ENCODE peak calls at places on chromosomes 12 and 14, in five cellular contexts. T is H1; M is neural progenitor cell; J is CD8-positive, alpha-beta memory T cell; D is A549. A is an unnamed sample.

GRCh38 chr12:94930216-94930654 is 73.3 kb downstream of the NDUFA12 start:
- DNase-seq in T (no peak), M (no peak), J (no peak), D (no peak), A (no peak)

GRCh38 chr12:115132145-115132544 is 448.2 kb upstream of the TBX3 start:
- DNase-seq in T (no peak), M (no peak), J (no peak), D (no peak), A (no peak)

GRCh38 chr14:99889268-99889667 is 96.1 kb downstream of the EML1 start:
- DNase-seq in T (peak), M (peak), J (no peak), D (no peak), A (no peak)

GRCh38 chr14:69153848-69154208 is 909 bp upstream of the DCAF5 start:
- DNase-seq in T (no peak), M (peak), J (peak), D (peak), A (no peak)

GRCh38 chr12:32120419-32120818 is 13.8 kb downstream of the BICD1 start:
- DNase-seq in T (no peak), M (no peak), J (no peak), D (no peak), A (no peak)

GRCh38 chr12:870378-870777 is 79.1 kb downstream of the RAD52 start:
- DNase-seq in T (no peak), M (no peak), J (peak), D (no peak), A (no peak)

GRCh38 chr14:90491868-90492560 is 95.2 kb downstream of the CALM1 start:
- DNase-seq in T (no peak), M (no peak), J (no peak), D (no peak), A (no peak)

GRCh38 chr12:30154996-30155730 is 371.4 kb upstream of the TMTC1 start:
- DNase-seq in T (no peak), M (no peak), J (no peak), D (no peak), A (no peak)

GRCh38 chr12:8956772-8957171 is 7.3 kb upstream of the M6PR start:
- DNase-seq in T (no peak), M (no peak), J (no peak), D (no peak), A (no peak)

GRCh38 chr14:90060312-90060964 is 1.4 kb upstream of the KCNK13 start:
- DNase-seq in T (peak), M (peak), J (peak), D (peak), A (peak)

GRCh38 chr14:64060648-64061096 is 207.9 kb downstream of the SYNE2 start:
- DNase-seq in T (peak), M (peak), J (no peak), D (peak), A (peak)

GRCh38 chr14:53295985-53296582 is 143.0 kb upstream of the DDHD1 start:
- DNase-seq in T (no peak), M (peak), J (peak), D (peak), A (no peak)

GRCh38 chr12:2970744-2971143 is 11.5 kb downstream of the TEAD4 start:
- DNase-seq in T (no peak), M (no peak), J (no peak), D (peak), A (no peak)

GRCh38 chr14:72851660-72852059 is 42.2 kb downstream of the DPF3 start:
- DNase-seq in T (no peak), M (no peak), J (no peak), D (no peak), A (no peak)

GRCh38 chr14:52949711-52950409 is 990 bp downstream of the FERMT2 start:
- DNase-seq in T (no peak), M (peak), J (peak), D (peak), A (no peak)

GRCh38 chr12:75944097-75944904 is 87.3 kb downstream of the PHLDA1 start:
- DNase-seq in T (peak), M (no peak), J (no peak), D (peak), A (peak)

GRCh38 chr12:6295187-6295811 is 15.2 kb upstream of the PLEKHG6 start:
- DNase-seq in T (no peak), M (no peak), J (no peak), D (peak), A (peak)

GRCh38 chr14:61631044-61631692 is 64.1 kb upstream of the HIF1A start:
- DNase-seq in T (no peak), M (no peak), J (no peak), D (no peak), A (no peak)

GRCh38 chr12:71315328-71315960 is 124.2 kb upstream of the LGR5 start:
- DNase-seq in T (no peak), M (no peak), J (no peak), D (no peak), A (no peak)

GRCh38 chr12:111842556-111843396 is 748 bp downstream of the MAPKAPK5 start:
- DNase-seq in T (no peak), M (peak), J (no peak), D (peak), A (no peak)

GRCh38 chr14:93262446-93262845 is 55.4 kb downstream of the UBR7 start:
- DNase-seq in T (no peak), M (no peak), J (no peak), D (no peak), A (no peak)

GRCh38 chr12:106386836-106387555 is 29.4 kb downstream of the POLR3B start:
- DNase-seq in T (no peak), M (no peak), J (no peak), D (no peak), A (peak)

GRCh38 chr12:14993117-14993516 is 20.3 kb downstream of the PDE6H start:
- DNase-seq in T (no peak), M (no peak), J (no peak), D (peak), A (no peak)

GRCh38 chr12:8157484-8158198 is 826 bp downstream of the ZNF705A start:
- DNase-seq in T (no peak), M (peak), J (no peak), D (peak), A (no peak)

GRCh38 chr12:94640134-94640928 is 10.0 kb downstream of the TMCC3 start:
- DNase-seq in T (no peak), M (no peak), J (no peak), D (no peak), A (no peak)

GRCh38 chr14:33647385-33647786 is 303.5 kb downstream of the EGLN3 start:
- DNase-seq in T (peak), M (no peak), J (no peak), D (peak), A (peak)

GRCh38 chr12:5708371-5708770 is 236.7 kb downstream of the ANO2 start:
- DNase-seq in T (no peak), M (no peak), J (no peak), D (no peak), A (no peak)

GRCh38 chr12:3295648-3296408 is 195.2 kb upstream of the PRMT8 start:
- DNase-seq in T (no peak), M (no peak), J (no peak), D (no peak), A (no peak)

GRCh38 chr12:108302471-108303311 is 36.4 kb downstream of the CMKLR1 start:
- DNase-seq in T (peak), M (peak), J (no peak), D (peak), A (no peak)

GRCh38 chr14:75861161-75861621 is 120.6 kb downstream of the TGFB3 start:
- DNase-seq in T (no peak), M (no peak), J (no peak), D (peak), A (no peak)

GRCh38 chr14:26531894-26532293 is 65.9 kb downstream of the NOVA1 start:
- DNase-seq in T (no peak), M (no peak), J (no peak), D (peak), A (peak)

GRCh38 chr12:2551097-2551496 is 243.7 kb upstream of the FKBP4 start:
- DNase-seq in T (no peak), M (no peak), J (no peak), D (no peak), A (no peak)

GRCh38 chr12:49330631-49331359 is 6.2 kb downstream of the C1QL4 start:
- DNase-seq in T (no peak), M (no peak), J (no peak), D (no peak), A (no peak)

GRCh38 chr12:64091186-64091585 is 130.9 kb downstream of the KICS2 start:
- DNase-seq in T (no peak), M (no peak), J (no peak), D (no peak), A (no peak)

GRCh38 chr12:110436231-110436630 is 13.9 kb downstream of the ARPC3 start:
- DNase-seq in T (no peak), M (no peak), J (no peak), D (no peak), A (no peak)

DNA sequence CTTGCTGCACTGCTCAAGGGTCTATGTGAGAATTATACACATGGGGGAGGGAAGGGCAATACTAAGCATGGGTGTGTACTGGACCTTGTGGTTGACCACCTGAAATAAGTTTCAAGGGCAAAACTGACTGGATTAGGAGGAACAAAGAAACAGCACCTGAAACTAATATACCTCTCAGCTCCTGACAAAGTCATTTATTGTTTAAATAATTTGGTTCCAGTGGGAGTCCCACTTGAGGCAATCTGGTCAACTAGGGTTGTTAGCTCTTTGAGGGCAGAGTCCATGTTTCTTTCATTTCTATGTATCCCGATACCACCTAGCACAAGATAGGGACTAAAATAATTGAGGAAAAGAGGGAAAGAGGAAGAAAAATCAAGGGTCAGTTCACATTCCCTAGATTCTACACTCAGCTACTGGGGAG is 45.5 kb downstream of the STXBP6 start:
- DNase-seq in T (no peak), M (no peak), J (no peak), D (no peak), A (no peak)
- H3K27ac ChIP-seq in T (no peak), M (no peak), J (no peak), D (no peak), A (peak)

DNA sequence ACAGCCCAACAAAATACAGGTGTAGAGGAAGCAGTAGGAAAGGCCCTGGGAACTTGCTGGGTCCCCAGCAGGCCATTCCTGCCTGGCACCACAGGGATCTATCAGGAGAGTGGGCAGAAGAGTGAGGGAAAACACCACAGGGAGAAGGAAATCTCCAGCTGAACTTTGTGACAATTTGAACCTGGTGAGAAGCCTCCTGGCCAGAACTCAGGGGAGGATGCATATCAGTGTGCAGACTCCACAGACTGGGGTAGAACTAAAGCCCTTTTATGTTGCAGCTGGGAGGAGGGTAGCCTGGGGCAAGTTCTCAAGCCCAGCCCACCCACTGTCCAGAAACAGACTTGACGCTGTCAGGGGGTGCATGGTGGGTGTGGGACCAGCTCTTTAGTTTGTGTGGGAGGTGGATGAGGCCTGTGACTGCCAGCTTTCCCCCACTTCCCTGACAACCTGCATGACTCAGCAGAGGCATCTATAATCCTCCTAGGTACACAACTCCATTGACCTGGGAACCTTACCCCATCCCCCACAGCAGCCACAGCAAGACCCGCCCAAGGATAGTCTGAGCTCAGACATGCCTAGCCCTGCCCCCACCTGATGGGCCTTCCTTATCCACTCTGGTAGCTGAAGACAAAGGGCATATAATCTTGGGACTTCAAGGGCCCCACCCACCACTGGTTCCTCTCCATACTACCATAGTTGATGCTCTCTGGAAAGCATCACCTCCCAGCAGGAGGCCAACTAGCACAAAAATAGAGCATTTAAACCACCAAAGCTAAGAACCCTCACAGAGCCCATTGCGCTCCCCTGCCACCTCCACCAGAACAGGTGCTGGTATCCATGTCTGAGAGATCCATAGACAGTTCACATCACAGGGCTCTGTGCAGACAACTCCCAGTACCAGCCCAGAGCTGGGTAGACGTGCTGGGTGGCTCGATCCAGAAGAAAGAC is 28.9 kb downstream of the PNN start:
- DNase-seq in T (peak), M (no peak), J (no peak), D (peak), A (peak)
- H3K27ac ChIP-seq in T (no peak), M (no peak), J (no peak), D (peak), A (no peak)

GRCh38 chr12:117032593-117033381 is 66.4 kb downstream of the TESC start:
- DNase-seq in T (no peak), M (peak), J (no peak), D (no peak), A (no peak)
- H3K27ac ChIP-seq in T (no peak), M (no peak), J (no peak), D (no peak), A (no peak)

GRCh38 chr14:55730602-55731001 is 150.6 kb downstream of the KTN1 start:
- DNase-seq in T (no peak), M (no peak), J (no peak), D (peak), A (no peak)
- H3K27ac ChIP-seq in T (no peak), M (no peak), J (no peak), D (peak), A (no peak)

GRCh38 chr14:24181251-24182077 is 7.2 kb downstream of the IPO4 start:
- DNase-seq in T (no peak), M (no peak), J (no peak), D (no peak), A (no peak)
- H3K27ac ChIP-seq in T (no peak), M (no peak), J (no peak), D (no peak), A (no peak)

GRCh38 chr12:88935856-88936255 is 355.6 kb upstream of the KITLG start:
- DNase-seq in T (no peak), M (peak), J (no peak), D (no peak), A (no peak)

GRCh38 chr12:88931598-88931997 is 351.3 kb upstream of the KITLG start:
- DNase-seq in T (no peak), M (peak), J (no peak), D (no peak), A (no peak)

GRCh38 chr12:88932457-88932856 is 352.2 kb upstream of the KITLG start:
- DNase-seq in T (no peak), M (no peak), J (no peak), D (no peak), A (no peak)

GRCh38 chr12:88934163-88934747 is 354.0 kb upstream of the KITLG start:
- DNase-seq in T (no peak), M (no peak), J (no peak), D (no peak), A (peak)
- H3K27ac ChIP-seq in T (no peak), M (no peak), J (no peak), D (no peak), A (peak)

GRCh38 chr14:104189629-104190335 is 51.4 kb downstream of the KIF26A start:
- DNase-seq in T (no peak), M (no peak), J (no peak), D (no peak), A (no peak)
- H3K27ac ChIP-seq in T (no peak), M (no peak), J (no peak), D (no peak), A (no peak)

GRCh38 chr12:53481957-53482586 is 17.2 kb downstream of the MAP3K12 start:
- DNase-seq in T (no peak), M (peak), J (no peak), D (peak), A (no peak)

GRCh38 chr12:53482626-53483165 is 16.6 kb downstream of the MAP3K12 start:
- DNase-seq in T (no peak), M (no peak), J (no peak), D (no peak), A (no peak)

GRCh38 chr12:53483979-53484377 is 15.3 kb downstream of the MAP3K12 start:
- DNase-seq in T (no peak), M (no peak), J (no peak), D (no peak), A (no peak)

GRCh38 chr12:53484686-53485567 is 14.3 kb downstream of the MAP3K12 start:
- DNase-seq in T (no peak), M (no peak), J (no peak), D (no peak), A (peak)

DNA sequence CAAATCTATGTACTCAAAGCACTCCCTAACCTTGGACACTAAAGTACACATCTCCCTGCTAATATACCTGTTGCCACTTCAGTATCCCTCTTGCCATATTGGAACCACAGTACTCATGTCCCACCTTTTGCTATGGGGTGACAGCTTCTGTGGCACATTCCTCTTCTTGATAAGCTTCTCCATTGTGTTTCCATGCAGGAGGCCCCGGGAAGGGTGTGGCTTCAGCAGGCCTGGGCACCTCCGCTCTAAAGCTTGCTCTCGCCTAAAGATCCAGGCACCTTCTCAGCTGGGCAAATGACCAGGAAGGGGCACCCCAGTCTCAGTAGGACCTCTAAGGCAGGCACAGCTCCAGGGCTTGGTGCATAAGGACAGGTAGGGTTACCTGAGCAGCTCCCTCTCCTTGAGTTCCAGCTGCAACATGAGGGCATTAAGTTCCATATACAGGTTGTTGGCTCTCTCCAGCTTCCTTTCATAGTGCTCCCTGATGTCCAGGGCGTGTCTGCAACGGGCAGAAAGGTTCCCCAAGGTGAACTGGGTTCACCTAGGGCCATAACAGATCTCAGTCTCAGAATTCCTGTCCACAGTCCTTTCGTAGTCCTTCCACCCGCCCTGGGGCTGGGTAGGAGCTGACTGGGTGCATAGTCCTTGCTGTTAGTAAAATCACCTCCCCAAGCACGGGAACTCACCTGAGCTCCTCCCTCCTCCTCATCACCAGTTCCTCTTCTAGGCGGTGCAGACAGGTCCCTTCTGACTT is 15.9 kb downstream of the MAP3K12 start:
- DNase-seq in T (no peak), M (no peak), J (no peak), D (no peak), A (no peak)
- H3K27ac ChIP-seq in T (no peak), M (peak), J (no peak), D (no peak), A (peak)